ENCODE peak calls at places on chromosomes 2 and 18, in seven cellular contexts. One of them, this sample, is unnamed.

GRCh38 chr2:9844581-9844980 is 1.3 kb downstream of the TAF1B start:
- DNase-seq in amniotic stem cell: no peak
- DNase-seq in NCI-H69: no peak
- DNase-seq in breast epithelium: no peak
- DNase-seq in DMS153: no peak
- DNase-seq in RCC 7860: no peak
- DNase-seq in endothelial cell: no peak
- DNase-seq in this sample: peak

GRCh38 chr2:196801578-196801977 is 2.1 kb upstream of the GTF3C3 start:
- DNase-seq in amniotic stem cell: no peak
- DNase-seq in NCI-H69: no peak
- DNase-seq in breast epithelium: no peak
- DNase-seq in DMS153: no peak
- DNase-seq in RCC 7860: no peak
- DNase-seq in endothelial cell: no peak
- DNase-seq in this sample: peak

GRCh38 chr2:53177342-53177741 is 590.3 kb upstream of the CHAC2 start:
- DNase-seq in amniotic stem cell: no peak
- DNase-seq in NCI-H69: no peak
- DNase-seq in breast epithelium: no peak
- DNase-seq in DMS153: no peak
- DNase-seq in RCC 7860: no peak
- DNase-seq in endothelial cell: no peak
- DNase-seq in this sample: no peak

GRCh38 chr2:38655441-38655840 is 10.5 kb upstream of the GALM start:
- DNase-seq in amniotic stem cell: no peak
- DNase-seq in NCI-H69: no peak
- DNase-seq in breast epithelium: no peak
- DNase-seq in DMS153: no peak
- DNase-seq in RCC 7860: no peak
- DNase-seq in endothelial cell: no peak
- DNase-seq in this sample: no peak

GRCh38 chr18:30134020-30134419 is 908.5 kb downstream of the DSC3 start:
- DNase-seq in amniotic stem cell: no peak
- DNase-seq in NCI-H69: no peak
- DNase-seq in breast epithelium: no peak
- DNase-seq in DMS153: no peak
- DNase-seq in RCC 7860: no peak
- DNase-seq in endothelial cell: no peak
- DNase-seq in this sample: no peak

GRCh38 chr18:63138469-63139340 is 180.9 kb downstream of the BCL2 start:
- DNase-seq in amniotic stem cell: no peak
- DNase-seq in NCI-H69: no peak
- DNase-seq in breast epithelium: no peak
- DNase-seq in DMS153: no peak
- DNase-seq in RCC 7860: no peak
- DNase-seq in endothelial cell: peak
- DNase-seq in this sample: no peak

GRCh38 chr2:158777077-158777476 is 18.0 kb upstream of the DAPL1 start:
- DNase-seq in amniotic stem cell: no peak
- DNase-seq in NCI-H69: no peak
- DNase-seq in breast epithelium: no peak
- DNase-seq in DMS153: no peak
- DNase-seq in RCC 7860: no peak
- DNase-seq in endothelial cell: no peak
- DNase-seq in this sample: no peak

GRCh38 chr2:56133441-56133840 is 50.3 kb upstream of the CCDC85A start:
- DNase-seq in amniotic stem cell: no peak
- DNase-seq in NCI-H69: no peak
- DNase-seq in breast epithelium: no peak
- DNase-seq in DMS153: no peak
- DNase-seq in RCC 7860: no peak
- DNase-seq in endothelial cell: no peak
- DNase-seq in this sample: no peak

GRCh38 chr2:235444101-235444597 is 49.7 kb upstream of the AGAP1 start:
- DNase-seq in amniotic stem cell: no peak
- DNase-seq in NCI-H69: no peak
- DNase-seq in breast epithelium: peak
- DNase-seq in DMS153: no peak
- DNase-seq in RCC 7860: no peak
- DNase-seq in endothelial cell: no peak
- DNase-seq in this sample: no peak

GRCh38 chr2:190786404-190787166 is 94.0 kb upstream of the GLS start:
- DNase-seq in amniotic stem cell: no peak
- DNase-seq in NCI-H69: peak
- DNase-seq in breast epithelium: no peak
- DNase-seq in DMS153: no peak
- DNase-seq in RCC 7860: no peak
- DNase-seq in endothelial cell: no peak
- DNase-seq in this sample: peak

GRCh38 chr2:95760839-95761525 is 169.2 kb downstream of the TRIM43 start:
- DNase-seq in amniotic stem cell: peak
- DNase-seq in NCI-H69: peak
- DNase-seq in breast epithelium: no peak
- DNase-seq in DMS153: no peak
- DNase-seq in RCC 7860: peak
- DNase-seq in endothelial cell: no peak
- DNase-seq in this sample: peak

GRCh38 chr18:28075501-28075900 is 101.4 kb downstream of the CDH2 start:
- DNase-seq in amniotic stem cell: no peak
- DNase-seq in NCI-H69: no peak
- DNase-seq in breast epithelium: no peak
- DNase-seq in DMS153: no peak
- DNase-seq in RCC 7860: peak
- DNase-seq in endothelial cell: no peak
- DNase-seq in this sample: peak